ENCODE peak calls at places on chromosomes 12 and 14, in six cellular contexts. P is activated naive CD4-positive, alpha-beta T cell; V is cardiac muscle cell; H is G401; M is head of caudate nucleus; W is NCI-H1048. N is an unnamed sample.

GRCh38 chr14:38211258-38211735 is 3.6 kb downstream of the SSTR1 start:
- DNase-seq in W (no peak), P (no peak), H (no peak), M (no peak), V (peak), N (no peak)

GRCh38 chr14:106530423-106531107 is 1004.2 kb downstream of the TMEM121 start:
- DNase-seq in H (no peak), P (no peak), W (no peak), M (no peak), V (no peak), N (no peak)

GRCh38 chr14:72948481-72949138 is 22.3 kb downstream of the DCAF4 start:
- DNase-seq in H (peak), M (peak), P (peak), V (peak), W (no peak), N (peak)

GRCh38 chr14:35438910-35439713 is 34.6 kb upstream of the NFKBIA start:
- DNase-seq in V (peak), H (no peak), W (no peak), P (no peak), M (no peak), N (no peak)

GRCh38 chr14:93231129-93231979 is 24.3 kb downstream of the UBR7 start:
- DNase-seq in V (peak), W (no peak), M (peak), P (no peak), H (peak), N (peak)

GRCh38 chr14:47194051-47194450 is 481.4 kb downstream of the MDGA2 start:
- DNase-seq in H (no peak), V (peak), P (no peak), W (no peak), M (no peak), N (no peak)

GRCh38 chr12:6921539-6921938 is 6.2 kb upstream of the ATN1 start:
- DNase-seq in H (no peak), V (no peak), M (no peak), W (no peak), P (no peak), N (no peak)

GRCh38 chr14:77324816-77325745 is 4.2 kb downstream of the GSTZ1 start:
- DNase-seq in M (no peak), H (no peak), W (no peak), P (no peak), V (no peak), N (no peak)

GRCh38 chr12:124428136-124428791 is 133.4 kb downstream of the RFLNA start:
- DNase-seq in H (peak), P (no peak), V (peak), M (no peak), W (no peak), N (no peak)

GRCh38 chr12:30882706-30883105 is 43.8 kb upstream of the TSPAN11 start:
- DNase-seq in V (peak), W (no peak), H (peak), P (no peak), M (no peak), N (peak)

GRCh38 chr12:2118481-2119255 is 65.9 kb downstream of the CACNA1C start:
- DNase-seq in W (no peak), V (no peak), P (no peak), H (no peak), M (no peak), N (no peak)

GRCh38 chr14:100603341-100604125 is 16.3 kb upstream of the BEGAIN start:
- DNase-seq in H (no peak), M (no peak), W (no peak), P (no peak), V (no peak), N (no peak)

GRCh38 chr12:105272152-105272551 is 36.2 kb upstream of the APPL2 start:
- DNase-seq in W (no peak), V (no peak), M (no peak), P (no peak), H (no peak), N (no peak)

GRCh38 chr12:118374909-118375308 is 1.4 kb upstream of the SUDS3 start:
- DNase-seq in P (no peak), M (no peak), H (no peak), W (no peak), V (no peak), N (no peak)

GRCh38 chr14:99691111-99691885 is 7.2 kb downstream of the CYP46A1 start:
- DNase-seq in P (no peak), M (no peak), H (no peak), W (no peak), V (no peak), N (no peak)

GRCh38 chr12:116346222-116346621 is 68.7 kb upstream of the MED13L start:
- DNase-seq in H (peak), P (no peak), M (no peak), V (peak), W (no peak), N (no peak)

N was measured in pons.